ENCODE peak calls at places on chromosomes 6 and 20, in ten cellular contexts. Q is GM03348; B is epithelial cell of esophagus; N is NCI-H187 treated with DMSO at 0.1 percent for 48 hours; P is activated CD4-positive, alpha-beta T cell treated with anti-CD3 and anti-CD28 coated beads, Interleukin-2, amount 50 U/mL, for 24 hours; T is NCI-H1092 treated with DMSO at 0.1 percent for 48 hours; R is kidney glomerular epithelial cell; I is GM18507; K is left ventricle myocardium superior; O is naive B cell. S is an unnamed sample.

GRCh38 chr6:13314806-13315205 is 13.5 kb downstream of the TBC1D7 start:
- DNase-seq in Q (no peak), K (no peak), T (no peak), O (no peak), N (no peak), P (no peak), B (no peak), R (no peak), I (no peak), S (no peak)

GRCh38 chr20:33753763-33754162 is 22.0 kb downstream of the ZNF341 start:
- DNase-seq in P (no peak), I (no peak), Q (no peak), K (no peak), B (peak; percentile 53), N (no peak), T (no peak), O (no peak), R (no peak), S (no peak)

GRCh38 chr6:149346075-149346474 is 28.6 kb downstream of the TAB2 start:
- DNase-seq in P (no peak), I (no peak), B (no peak), K (no peak), Q (no peak), O (no peak), N (no peak), T (no peak), R (no peak), S (no peak)

GRCh38 chr20:41352666-41353065 is 12.0 kb downstream of the LPIN3 start:
- DNase-seq in K (no peak), N (no peak), T (no peak), Q (no peak), I (no peak), B (no peak), R (no peak), P (no peak), O (no peak), S (no peak)

GRCh38 chr20:15359056-15359455 is 1021.6 kb upstream of the FLRT3 start:
- DNase-seq in I (no peak), K (no peak), O (no peak), Q (no peak), R (peak; percentile 11), B (peak; percentile 67), N (no peak), P (no peak), T (no peak), S (no peak)

GRCh38 chr20:8855315-8855714 is 213.6 kb upstream of the PLCB4 start:
- DNase-seq in Q (peak; percentile 60), R (peak; percentile 49), B (peak; percentile 17), K (no peak), I (no peak), P (no peak), T (no peak), N (no peak), O (no peak), S (no peak)

GRCh38 chr20:8116067-8116811 is 15.8 kb upstream of the PLCB1 start:
- DNase-seq in R (no peak), I (no peak), B (peak; percentile 15), T (no peak), Q (peak; percentile 48), O (no peak), K (no peak), P (no peak), N (no peak), S (no peak)

GRCh38 chr6:6781172-6781876 is 192.8 kb downstream of the LY86 start:
- DNase-seq in Q (peak; percentile 55), P (no peak), K (peak; percentile 67), B (peak; percentile 77), I (no peak), R (peak; percentile 81), T (no peak), O (no peak), N (no peak), S (peak; percentile 39)

GRCh38 chr6:16369108-16369507 is 130.7 kb downstream of the GMPR start:
- DNase-seq in O (no peak), I (no peak), P (no peak), R (no peak), B (no peak), N (no peak), Q (no peak), K (no peak), T (no peak), S (no peak)

GRCh38 chr6:96562886-96563285 is at the start of gene FHL5:
- DNase-seq in O (no peak), I (no peak), N (no peak), K (no peak), R (no peak), T (no peak), P (no peak), Q (no peak), B (no peak), S (no peak)

GRCh38 chr6:137927777-137928218 is 60.7 kb downstream of the TNFAIP3 start:
- DNase-seq in N (no peak), B (no peak), I (peak; percentile 52), R (no peak), Q (no peak), O (peak; percentile 79), K (no peak), P (peak; percentile 41), T (no peak), S (no peak)

GRCh38 chr6:151958332-151958731 is 150.8 kb downstream of the ESR1 start:
- DNase-seq in I (no peak), K (no peak), R (peak; percentile 33), P (no peak), T (no peak), N (no peak), B (peak; percentile 82), O (no peak), Q (peak; percentile 57), S (no peak)

GRCh38 chr6:32255212-32256153 is 31.6 kb upstream of the NOTCH4 start:
- DNase-seq in N (no peak), P (peak; percentile 36), R (peak; percentile 87), T (no peak), B (peak; percentile 91), Q (peak; percentile 93), I (peak; percentile 35), K (peak; percentile 76), O (peak; percentile 45), S (peak; percentile 43)

GRCh38 chr20:16104783-16105182 is 468.5 kb downstream of the KIF16B start:
- DNase-seq in P (no peak), N (no peak), R (no peak), T (no peak), O (no peak), B (no peak), I (no peak), Q (no peak), K (no peak), S (no peak)

GRCh38 chr20:22374678-22375590 is 209.4 kb downstream of the FOXA2 start:
- DNase-seq in O (no peak), B (peak; percentile 76), I (no peak), Q (no peak), K (no peak), P (no peak), N (no peak), R (no peak), T (peak; percentile 57), S (no peak)

GRCh38 chr6:166775923-166776220 is 148.8 kb upstream of the RPS6KA2 start:
- DNase-seq in B (no peak), Q (no peak), P (no peak), I (no peak), N (no peak), T (no peak), K (no peak), O (no peak), R (no peak), S (no peak)

GRCh38 chr6:2950713-2951112 is 20.7 kb downstream of the SERPINB6 start:
- DNase-seq in R (no peak), B (peak; percentile 24), Q (no peak), T (no peak), N (no peak), I (no peak), P (no peak), O (no peak), K (no peak), S (no peak)

GRCh38 chr6:160634706-160635105 is 29.4 kb downstream of the LPA start:
- DNase-seq in R (no peak), I (no peak), T (no peak), N (no peak), Q (no peak), B (no peak), K (peak; percentile 27), P (no peak), O (no peak), S (peak; percentile 27)

GRCh38 chr20:51541189-51542032 is 1.1 kb downstream of the NFATC2 start:
- DNase-seq in Q (peak; percentile 74), N (peak; percentile 11), I (no peak), K (peak; percentile 80), B (peak; percentile 42), P (peak; percentile 59), O (peak; percentile 77), R (no peak), T (peak; percentile 53), S (no peak)

GRCh38 chr6:45741437-45742166 is 274.1 kb downstream of the CLIC5 start:
- DNase-seq in I (peak; percentile 7), T (no peak), Q (peak; percentile 72), B (no peak), K (no peak), R (no peak), O (peak; percentile 11), P (no peak), N (no peak), S (no peak)

GRCh38 chr6:132725947-132726607 is 12.2 kb upstream of the VNN1 start:
- DNase-seq in I (no peak), O (no peak), P (no peak), B (no peak), K (no peak), N (no peak), R (no peak), T (no peak), Q (no peak), S (no peak)

GRCh38 chr6:34709386-34709785 is 12.8 kb upstream of the ILRUN start:
- DNase-seq in P (no peak), T (peak; percentile 53), B (peak; percentile 9), N (no peak), O (no peak), R (no peak), K (peak; percentile 88), Q (peak; percentile 68), I (no peak), S (no peak)

GRCh38 chr20:37901667-37902503 is 1.0 kb upstream of the VSTM2L start:
- DNase-seq in I (peak; percentile 62), B (peak; percentile 80), K (no peak), O (no peak), R (peak; percentile 33), Q (peak; percentile 81), P (no peak), N (no peak), T (peak; percentile 79), S (no peak)